ENCODE peak calls at places on chromosome 22, in eight cellular contexts. N is left kidney; R is heart right ventricle; C is left ventricle myocardium inferior; H is ovary; E is T follicular helper cell; Z is MM.1S; B is stimulated activated CD8-positive, alpha-beta memory T cell treated with anti-CD3 and anti-CD28 coated beads, Interleukin-2, amount 100 ng/mL, for 48 hours. I is an unnamed sample.

GRCh38 chr22:26172389-26172990 is 3.2 kb downstream of the SEZ6L start:
- DNase-seq in N (peak; percentile 64), R (peak; percentile 9), C (no peak), H (no peak), E (no peak), Z (peak; percentile 56), B (peak; percentile 8), I (no peak)

GRCh38 chr22:20904008-20904979 is 12.9 kb upstream of the CRKL start:
- DNase-seq in N (no peak), R (no peak), C (no peak), H (no peak), E (no peak), Z (no peak), B (no peak), I (no peak)

GRCh38 chr22:49205401-49205800 is 622.3 kb downstream of the BRD1 start:
- DNase-seq in N (no peak), R (no peak), C (no peak), H (no peak), E (no peak), Z (no peak), B (no peak), I (no peak)

GRCh38 chr22:31625257-31625640 is 36.8 kb downstream of the PISD start:
- DNase-seq in N (no peak), R (no peak), C (no peak), H (no peak), E (no peak), Z (no peak), B (no peak), I (no peak)

GRCh38 chr22:25350551-25350971 is 131.1 kb downstream of the CRYBB2 start:
- DNase-seq in N (no peak), R (no peak), C (no peak), H (no peak), E (no peak), Z (no peak), B (no peak), I (no peak)

GRCh38 chr22:18070556-18071306 is 7.1 kb upstream of the PEX26 start:
- DNase-seq in N (no peak), R (no peak), C (no peak), H (no peak), E (no peak), Z (no peak), B (no peak), I (no peak)

GRCh38 chr22:40525250-40525884 is 111.2 kb downstream of the MRTFA start:
- DNase-seq in N (peak; percentile 62), R (peak; percentile 31), C (peak; percentile 53), H (peak; percentile 55), E (peak; percentile 59), Z (peak; percentile 49), B (peak; percentile 58), I (peak; percentile 74)

GRCh38 chr22:48891688-48892380 is 935.8 kb downstream of the BRD1 start:
- DNase-seq in N (no peak), R (no peak), C (no peak), H (no peak), E (no peak), Z (no peak), B (no peak), I (no peak)

GRCh38 chr22:48972979-48973693 is 854.5 kb downstream of the BRD1 start:
- DNase-seq in N (no peak), R (no peak), C (no peak), H (no peak), E (no peak), Z (no peak), B (no peak), I (no peak)

GRCh38 chr22:41487037-41487963 is 18.4 kb downstream of the ACO2 start:
- DNase-seq in N (no peak), R (no peak), C (no peak), H (no peak), E (no peak), Z (no peak), B (no peak), I (no peak)

GRCh38 chr22:46362221-46362933 is 26.9 kb downstream of the TRMU start:
- DNase-seq in N (no peak), R (no peak), C (no peak), H (peak; percentile 16), E (no peak), Z (peak; percentile 88), B (no peak), I (no peak)

GRCh38 chr22:36027960-36028645 is 521 bp downstream of the RBFOX2 start:
- DNase-seq in N (no peak), R (peak; percentile 36), C (no peak), H (peak; percentile 63), E (peak; percentile 3), Z (peak; percentile 52), B (no peak), I (peak; percentile 56)

GRCh38 chr22:30314918-30315317 is 11.8 kb downstream of the TBC1D10A start:
- DNase-seq in N (no peak), R (no peak), C (no peak), H (no peak), E (peak; percentile 34), Z (no peak), B (no peak), I (no peak)

I was measured in Right ventricle myocardium superior.